ENCODE peak calls at places on chromosomes 4 and X, in four cellular contexts. O is lower lobe of right lung, M is NCI-H1105, B is H9. H is an unnamed sample.

GRCh38 chr4:109966891-109967481 is 54.3 kb downstream of the EGF start:
- DNase-seq in B (no peak), O (no peak), M (no peak), H (no peak)

GRCh38 chr4:30721353-30722091 is 1.4 kb downstream of the PCDH7 start:
- DNase-seq in B (peak), O (no peak), M (peak), H (no peak)

GRCh38 chr4:4333265-4333706 is 43.2 kb downstream of the ZBTB49 start:
- DNase-seq in O (peak), B (no peak), M (no peak), H (no peak)

GRCh38 chr4:182582245-182582644 is 334.9 kb downstream of the DCTD start:
- DNase-seq in B (no peak), O (no peak), M (no peak), H (no peak)

GRCh38 chrX:48683411-48683982 is at the start of gene WAS:
- DNase-seq in O (peak), M (no peak), B (no peak), H (no peak)

GRCh38 chr4:177546745-177547144 is 104.5 kb upstream of the AGA start:
- DNase-seq in O (no peak), M (no peak), B (no peak), H (no peak)

GRCh38 chrX:71198066-71198465 is 25.0 kb upstream of the GJB1 start:
- DNase-seq in B (no peak), M (no peak), O (no peak), H (no peak)

GRCh38 chr4:112247021-112247420 is 15.4 kb downstream of the AP1AR start:
- DNase-seq in B (no peak), M (no peak), O (no peak), H (no peak)

GRCh38 chrX:19863237-19864223 is 23.9 kb downstream of the SH3KBP1 start:
- DNase-seq in M (no peak), O (no peak), B (no peak), H (no peak)

GRCh38 chr4:4408576-4409335 is 21.9 kb downstream of the NSG1 start:
- DNase-seq in O (no peak), M (no peak), B (no peak), H (no peak)

GRCh38 chr4:55435136-55435535 is 39.4 kb downstream of the TMEM165 start:
- DNase-seq in M (no peak), O (no peak), B (no peak), H (no peak)

H was measured in NCI-H1694.